ENCODE peak calls at places on chromosomes 11 and 22, in four cellular contexts. D is esophagus squamous epithelium, I is M059J, P is HT1080. Y is an unnamed sample.

GRCh38 chr22:47597041-47597440 is 834.6 kb downstream of the TBC1D22A start:
- DNase-seq in P (no peak), D (no peak), I (no peak), Y (no peak)

GRCh38 chr11:65432133-65432650 is 9.6 kb downstream of the NEAT1 start:
- DNase-seq in P (no peak), D (no peak), I (peak), Y (peak)

GRCh38 chr11:73800407-73800806 is 12.7 kb downstream of the MRPL48 start:
- DNase-seq in P (no peak), D (no peak), I (no peak), Y (no peak)

GRCh38 chr22:46538816-46539163 is 1.4 kb upstream of the CELSR1 start:
- DNase-seq in D (no peak), P (peak), I (peak), Y (peak)

GRCh38 chr11:65133724-65134123 is 595 bp downstream of the SYVN1 start:
- DNase-seq in P (no peak), I (no peak), D (no peak), Y (no peak)

GRCh38 chr22:23743303-23743705 is 7.6 kb downstream of the ZNF70 start:
- DNase-seq in P (no peak), D (no peak), I (no peak), Y (no peak)

GRCh38 chr11:39975091-39975490 is 1484.4 kb downstream of the LRRC4C start:
- DNase-seq in I (no peak), P (no peak), D (no peak), Y (no peak)

GRCh38 chr11:120031156-120031555 is 106.8 kb downstream of the TRIM29 start:
- DNase-seq in P (no peak), I (no peak), D (no peak), Y (no peak)

GRCh38 chr11:118607401-118608267 is at the start of gene PHLDB1:
- DNase-seq in I (peak), P (peak), D (no peak), Y (peak)

GRCh38 chr11:2750601-2751522 is 51.1 kb upstream of the KCNQ1OT1 start:
- DNase-seq in D (no peak), I (peak), P (no peak), Y (no peak)

GRCh38 chr11:82750643-82751139 is 17.0 kb upstream of the FAM181B start:
- DNase-seq in I (peak), D (no peak), P (no peak), Y (no peak)

GRCh38 chr11:61682093-61682732 is 2.0 kb downstream of the DAGLA start:
- DNase-seq in I (peak), P (peak), D (no peak), Y (no peak)

GRCh38 chr22:41910599-41911291 is 4.1 kb downstream of the SHISA8 start:
- DNase-seq in I (peak), P (no peak), D (no peak), Y (no peak)

GRCh38 chr22:22180738-22181514 is 63.7 kb upstream of the VPREB1 start:
- DNase-seq in D (no peak), I (no peak), P (no peak), Y (no peak)

GRCh38 chr11:9760180-9760550 is 96.3 kb downstream of the SWAP70 start:
- DNase-seq in I (peak), D (no peak), P (peak), Y (peak)

GRCh38 chr11:111585371-111585770 is 16.9 kb upstream of the SIK2 start:
- DNase-seq in I (peak), D (no peak), P (peak), Y (peak)

GRCh38 chr11:102144357-102145342 is 34.4 kb downstream of the YAP1 start:
- DNase-seq in I (peak), D (no peak), P (peak), Y (peak)

GRCh38 chr11:69950621-69951020 is 127.5 kb upstream of the ANO1 start:
- DNase-seq in D (no peak), I (no peak), P (no peak), Y (no peak)

GRCh38 chr11:2995893-2996554 is 3.9 kb upstream of the NAP1L4 start:
- DNase-seq in I (no peak), P (no peak), D (no peak), Y (no peak)

GRCh38 chr22:28883657-28883916 is 215 bp downstream of the ZNRF3 start:
- DNase-seq in P (no peak), I (no peak), D (no peak), Y (no peak)

GRCh38 chr11:75547617-75548054 is 14.4 kb upstream of the SERPINH1 start:
- DNase-seq in P (peak), I (peak), D (no peak), Y (peak)

GRCh38 chr11:67303132-67303988 is at the start of gene SSH3:
- DNase-seq in I (peak), D (no peak), P (peak), Y (peak)

GRCh38 chr22:18115844-18116480 is 5.4 kb downstream of the TUBA8 start:
- DNase-seq in D (no peak), P (no peak), I (no peak), Y (no peak)

GRCh38 chr11:79236541-79236971 is 204.3 kb downstream of the TENM4 start:
- DNase-seq in P (peak), D (no peak), I (no peak), Y (peak)

GRCh38 chr22:48332438-48333322 is 1495.0 kb downstream of the BRD1 start:
- DNase-seq in D (no peak), P (no peak), I (no peak), Y (no peak)

GRCh38 chr22:44623771-44624510 is 78.1 kb upstream of the PRR5 start:
- DNase-seq in P (no peak), I (peak), D (no peak), Y (peak)

GRCh38 chr11:84117394-84117793 is 831.2 kb upstream of the CCDC90B start:
- DNase-seq in D (no peak), P (peak), I (no peak), Y (peak)

GRCh38 chr22:30121988-30122387 is 41.7 kb downstream of the HORMAD2 start:
- DNase-seq in D (no peak), P (no peak), I (no peak), Y (no peak)

GRCh38 chr11:33897761-33898403 is 6.0 kb upstream of the LMO2 start:
- DNase-seq in D (no peak), I (no peak), P (no peak), Y (no peak)

GRCh38 chr11:132898021-132898420 is 634.3 kb downstream of the OPCML start:
- DNase-seq in P (peak), D (no peak), I (peak), Y (peak)

GRCh38 chr22:50190182-50190951 is 4.7 kb downstream of the TRABD start:
- DNase-seq in D (peak), I (no peak), P (peak), Y (no peak)

GRCh38 chr11:119683783-119684182 is 45.2 kb downstream of the NECTIN1 start:
- DNase-seq in I (no peak), P (no peak), D (no peak), Y (no peak)

GRCh38 chr11:61102667-61103491 is 590 bp downstream of the CD5 start:
- DNase-seq in I (no peak), P (no peak), D (no peak), Y (no peak)

GRCh38 chr11:12165237-12165875 is 55.0 kb downstream of the MICAL2 start:
- DNase-seq in D (no peak), P (no peak), I (no peak), Y (no peak)

GRCh38 chr11:7353100-7353499 is 101.4 kb downstream of the SYT9 start:
- DNase-seq in P (peak), D (no peak), I (peak), Y (no peak)

GRCh38 chr11:111851636-111852035 is 19.7 kb downstream of the ALG9 start:
- DNase-seq in D (no peak), P (peak), I (peak), Y (peak)

GRCh38 chr11:84894666-84895065 is 732.5 kb downstream of the DLG2 start:
- DNase-seq in D (no peak), P (no peak), I (no peak), Y (no peak)